ENCODE peak calls at places on chromosomes 6 and 20, in eight cellular contexts. U, R, I, H, T, B, Z and P are unnamed samples. For H3K9me3, the result is how much of the 10 kb centered on the place peaks cover.

GRCh38 chr6:81689580-81689979 is 62.9 kb downstream of the TENT5A start:
- DNase-seq in U (no peak), R (no peak), I (no peak), H (no peak), T (no peak), B (no peak), Z (no peak), P (no peak)

GRCh38 chr20:51563597-51564332 is 21.2 kb upstream of the NFATC2 start:
- DNase-seq in U (peak), R (peak), I (peak), H (peak), T (peak), B (no peak), Z (peak), P (no peak)

GRCh38 chr6:108660251-108660650 is 99.5 kb downstream of the FOXO3 start:
- DNase-seq in U (no peak), R (no peak), I (no peak), H (no peak), T (no peak), B (no peak), Z (peak), P (no peak)

GRCh38 chr6:51684038-51684437 is 403.4 kb downstream of the PKHD1 start:
- DNase-seq in U (no peak), R (no peak), I (no peak), H (no peak), T (no peak), B (no peak), Z (no peak), P (no peak)

GRCh38 chr20:45470262-45470931 is 844 bp downstream of the WFDC2 start:
- DNase-seq in U (peak), R (peak), I (no peak), H (peak), T (peak), B (no peak), Z (no peak), P (peak)

GRCh38 chr20:48205281-48205782 is 420.1 kb upstream of the SULF2 start:
- DNase-seq in U (no peak), R (no peak), I (no peak), H (peak), T (no peak), B (no peak), Z (no peak), P (no peak)

GRCh38 chr20:10660661-10661060 is 13.1 kb downstream of the JAG1 start:
- DNase-seq in U (peak), R (no peak), I (no peak), H (no peak), T (no peak), B (no peak), Z (no peak), P (no peak)

GRCh38 chr6:155315516-155315871 is 1.2 kb upstream of the TFB1M start:
- DNase-seq in U (peak), R (no peak), I (no peak), H (no peak), T (no peak), B (peak), Z (no peak), P (no peak)

GRCh38 chr6:49423817-49424216 is 39.2 kb downstream of the MMUT start:
- DNase-seq in U (peak), R (peak), I (no peak), H (no peak), T (peak), B (no peak), Z (peak), P (no peak)

GRCh38 chr6:89371849-89372505 is 19.5 kb upstream of the UBE2J1 start:
- DNase-seq in U (peak), R (peak), I (no peak), H (peak), T (peak), B (peak), Z (peak), P (peak)

GRCh38 chr6:126534418-126534817 is 194.5 kb downstream of the CENPW start:
- DNase-seq in U (no peak), R (no peak), I (no peak), H (no peak), T (no peak), B (no peak), Z (no peak), P (no peak)

GRCh38 chr6:30358340-30358679 is 13.4 kb downstream of the RPP21 start:
- DNase-seq in U (peak), R (no peak), I (no peak), H (peak), T (no peak), B (no peak), Z (peak), P (no peak)

GRCh38 chr6:9482030-9482731 is 932.7 kb downstream of the TFAP2A start:
- DNase-seq in U (peak), R (no peak), I (peak), H (no peak), T (peak), B (no peak), Z (peak), P (no peak)

GRCh38 chr20:50274570-50275430 is 84.2 kb downstream of the CEBPB start:
- DNase-seq in U (no peak), R (no peak), I (no peak), H (no peak), T (no peak), B (no peak), Z (no peak), P (no peak)

GRCh38 chr6:131065112-131065823 is 2.2 kb upstream of the EPB41L2 start:
- DNase-seq in U (no peak), R (no peak), I (no peak), H (no peak), T (peak), B (no peak), Z (peak), P (no peak)

GRCh38 chr6:38349795-38350194 is 289.9 kb downstream of the BTBD9 start:
- DNase-seq in U (peak), R (no peak), I (no peak), H (no peak), T (peak), B (no peak), Z (no peak), P (no peak)

GRCh38 chr6:151112130-151112529 is 127.6 kb upstream of the AKAP12 start:
- DNase-seq in U (no peak), R (peak), I (no peak), H (no peak), T (no peak), B (no peak), Z (no peak), P (no peak)

GRCh38 chr20:54132612-54133433 is 41.0 kb downstream of the CYP24A1 start:
- DNase-seq in U (peak), R (no peak), I (peak), H (peak), T (peak), B (no peak), Z (peak), P (no peak)

GRCh38 chr20:54131675-54132611 is 41.8 kb downstream of the CYP24A1 start:
- DNase-seq in U (peak), R (no peak), I (no peak), H (peak), T (no peak), B (no peak), Z (no peak), P (no peak)

GRCh38 chr20:54133434-54134427 is 40.1 kb downstream of the CYP24A1 start:
- DNase-seq in U (peak), R (no peak), I (peak), H (peak), T (peak), B (no peak), Z (peak), P (no peak)

GRCh38 chr20:54137115-54137514 is 36.7 kb downstream of the CYP24A1 start:
- DNase-seq in U (peak), R (no peak), I (no peak), H (no peak), T (no peak), B (no peak), Z (no peak), P (no peak)

DNA sequence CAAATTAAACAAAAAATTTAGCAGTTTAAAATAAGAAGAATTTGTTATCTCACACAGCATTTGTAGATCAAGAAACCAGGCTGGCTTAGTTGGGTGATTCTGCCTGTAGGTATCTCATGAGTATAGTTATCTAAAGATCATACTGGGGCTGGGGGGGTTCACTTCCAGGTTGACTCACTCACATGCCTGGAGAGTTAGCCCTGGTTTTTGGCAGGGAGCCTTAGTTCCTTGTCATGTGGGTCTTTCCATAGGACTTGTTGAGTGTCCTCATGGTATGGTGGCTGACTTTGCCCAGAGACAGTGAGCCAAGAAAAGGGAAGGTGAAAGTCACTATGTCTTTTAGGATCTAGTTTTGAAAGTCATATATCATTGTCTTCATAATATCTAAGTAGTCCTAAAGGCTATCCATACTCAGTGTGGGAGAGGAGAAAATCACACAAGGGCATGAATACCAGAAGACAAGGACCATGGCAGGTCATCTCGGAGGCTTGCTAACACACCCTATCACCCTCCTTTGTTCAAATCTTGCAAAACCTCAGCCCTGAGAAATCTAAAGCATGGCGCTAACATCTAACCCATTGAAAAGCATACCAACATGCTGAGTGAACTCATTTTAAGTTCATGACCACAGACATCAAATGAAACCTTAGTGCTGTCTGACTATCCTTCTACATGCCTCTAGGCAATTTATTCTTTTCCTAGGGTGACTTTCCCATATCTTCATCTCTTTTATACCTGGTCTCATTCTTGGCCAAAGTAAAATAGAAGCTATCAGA is 39.2 kb downstream of the CYP24A1 start:
- DNase-seq in U (peak), R (no peak), I (peak), H (no peak), T (no peak), B (no peak), Z (peak), P (no peak)
- TF ChIP-seq EZH2phosphoT487 in U (no peak), R (no peak), I (no peak), H (no peak), T (no peak), B (no peak), Z (no peak), P (no peak)

GRCh38 chr6:159255434-159255951 is 86.3 kb downstream of the FNDC1 start:
- DNase-seq in U (no peak), R (no peak), I (no peak), H (no peak), T (no peak), B (no peak), Z (no peak), P (no peak)

GRCh38 chr6:159256128-159256527 is 86.9 kb downstream of the FNDC1 start:
- DNase-seq in U (no peak), R (no peak), I (no peak), H (no peak), T (no peak), B (no peak), Z (no peak), P (no peak)

GRCh38 chr6:159257846-159258245 is 88.6 kb downstream of the FNDC1 start:
- DNase-seq in U (peak), R (no peak), I (no peak), H (no peak), T (no peak), B (no peak), Z (no peak), P (no peak)

GRCh38 chr6:159261983-159262382 is 92.8 kb downstream of the FNDC1 start:
- DNase-seq in U (no peak), R (no peak), I (no peak), H (no peak), T (no peak), B (no peak), Z (no peak), P (no peak)

GRCh38 chr6:159259726-159260125 is 90.5 kb downstream of the FNDC1 start:
- DNase-seq in U (peak), R (no peak), I (no peak), H (no peak), T (no peak), B (no peak), Z (no peak), P (no peak)
- H3K9me3 ChIP-seq in U (under half), R (under half), I (under half), H (under half), T (under half), B (under half), Z (under half), P (under half)

GRCh38 chr6:28880519-28880893 is 43.3 kb downstream of the TRIM27 start:
- DNase-seq in U (no peak), R (no peak), I (no peak), H (no peak), T (no peak), B (no peak), Z (no peak), P (no peak)

GRCh38 chr6:28880894-28881780 is 42.6 kb downstream of the TRIM27 start:
- DNase-seq in U (peak), R (peak), I (peak), H (peak), T (peak), B (peak), Z (peak), P (peak)

GRCh38 chr6:28885149-28885738 is 38.5 kb downstream of the TRIM27 start:
- DNase-seq in U (no peak), R (peak), I (no peak), H (no peak), T (no peak), B (no peak), Z (no peak), P (no peak)

GRCh38 chr6:28888097-28888496 is 35.7 kb downstream of the TRIM27 start:
- DNase-seq in U (no peak), R (no peak), I (no peak), H (no peak), T (no peak), B (no peak), Z (no peak), P (no peak)

DNA sequence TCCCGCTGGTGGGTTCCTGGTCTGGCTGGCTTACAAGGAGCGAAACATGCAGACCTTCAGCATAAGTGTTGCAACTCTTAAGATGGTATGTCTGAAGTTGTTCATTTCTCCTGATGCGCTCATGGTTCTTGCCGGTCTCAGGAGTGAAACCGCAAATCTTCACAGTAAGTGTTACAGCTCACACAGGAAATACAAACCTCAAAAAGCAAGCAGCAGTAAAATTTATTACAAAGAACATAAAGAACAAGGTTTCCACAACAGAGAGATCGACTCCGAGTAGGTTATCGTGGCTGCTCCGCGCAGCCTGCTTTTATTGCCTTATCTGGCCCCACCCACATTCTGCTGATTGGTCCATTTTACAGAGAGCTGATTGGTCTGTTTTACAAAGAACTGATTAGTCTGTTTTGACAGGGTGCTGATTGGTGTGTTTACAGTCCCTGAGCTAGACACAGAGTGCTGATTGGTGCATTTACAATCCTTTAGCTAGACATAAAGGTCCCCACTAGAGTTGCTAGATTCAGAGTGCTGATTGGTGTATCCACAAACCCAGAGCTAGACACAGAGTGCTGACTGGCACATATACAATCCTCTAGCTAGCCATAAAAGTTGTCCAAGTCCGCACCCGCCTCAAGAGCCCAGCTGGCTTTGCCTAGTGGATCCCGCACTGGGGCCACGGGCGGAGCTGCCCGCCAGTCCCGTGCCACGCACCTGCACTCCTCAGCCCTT is 39.2 kb downstream of the TRIM27 start:
- DNase-seq in U (no peak), R (peak), I (no peak), H (no peak), T (no peak), B (no peak), Z (no peak), P (peak)
- TF ChIP-seq EZH2phosphoT487 in U (no peak), R (no peak), I (no peak), H (no peak), T (no peak), B (no peak), Z (no peak), P (no peak)

GRCh38 chr20:60467078-60467477 is 508.9 kb downstream of the CDH26 start:
- DNase-seq in U (no peak), R (no peak), I (no peak), H (no peak), T (no peak), B (no peak), Z (no peak), P (no peak)

GRCh38 chr20:60467771-60468170 is 509.5 kb downstream of the CDH26 start:
- DNase-seq in U (no peak), R (no peak), I (no peak), H (no peak), T (no peak), B (no peak), Z (no peak), P (no peak)

GRCh38 chr20:60465439-60465838 is 507.2 kb downstream of the CDH26 start:
- DNase-seq in U (no peak), R (no peak), I (no peak), H (no peak), T (no peak), B (no peak), Z (no peak), P (no peak)

GRCh38 chr20:60465993-60466682 is 507.9 kb downstream of the CDH26 start:
- DNase-seq in U (peak), R (no peak), I (no peak), H (no peak), T (no peak), B (no peak), Z (no peak), P (no peak)

GRCh38 chr20:60466683-60467022 is 508.4 kb downstream of the CDH26 start:
- DNase-seq in U (no peak), R (no peak), I (no peak), H (no peak), T (no peak), B (no peak), Z (no peak), P (no peak)
- H3K9me3 ChIP-seq in U (under half), R (under half), I (under half), H (under half), T (under half), B (under half), Z (under half), P (under half)

GRCh38 chr6:156842598-156843250 is 65.5 kb downstream of the ARID1B start:
- DNase-seq in U (peak), R (no peak), I (no peak), H (no peak), T (no peak), B (no peak), Z (no peak), P (no peak)
- TF ChIP-seq EZH2phosphoT487 in U (no peak), R (no peak), I (no peak), H (no peak), T (no peak), B (no peak), Z (no peak), P (no peak)